ENCODE peak calls at places on chromosomes 1 and 21, in seven cellular contexts. One of them, this sample, is unnamed. For H3K27me3 and H3K4me1, the result is how much of the 10 kb centered on the place peaks cover.

GRCh38 chr1:152448496-152448895 is 34.4 kb upstream of the CRNN start:
- DNase-seq in heart left ventricle: no peak
- DNase-seq in adrenal gland: no peak
- DNase-seq in uterus: no peak
- DNase-seq in tibial nerve: no peak
- DNase-seq in GM12878: no peak
- DNase-seq in body of pancreas: no peak
- DNase-seq in this sample: no peak

GRCh38 chr1:153565529-153566374 is at the start of gene S100A2:
- DNase-seq in heart left ventricle: no peak
- DNase-seq in adrenal gland: peak
- DNase-seq in uterus: peak
- DNase-seq in tibial nerve: no peak
- DNase-seq in GM12878: peak
- DNase-seq in body of pancreas: peak
- DNase-seq in this sample: peak

GRCh38 chr1:70038025-70038424 is 167.4 kb downstream of the LRRC40 start:
- DNase-seq in heart left ventricle: no peak
- DNase-seq in adrenal gland: no peak
- DNase-seq in uterus: no peak
- DNase-seq in tibial nerve: no peak
- DNase-seq in GM12878: no peak
- DNase-seq in body of pancreas: no peak
- DNase-seq in this sample: no peak

GRCh38 chr1:106921186-106921585 is 135.3 kb upstream of the PRMT6 start:
- DNase-seq in heart left ventricle: no peak
- DNase-seq in adrenal gland: no peak
- DNase-seq in uterus: no peak
- DNase-seq in tibial nerve: no peak
- DNase-seq in GM12878: no peak
- DNase-seq in body of pancreas: no peak
- DNase-seq in this sample: no peak

GRCh38 chr1:19391596-19391981 is 79.5 kb downstream of the SLC66A1 start:
- DNase-seq in heart left ventricle: no peak
- DNase-seq in adrenal gland: no peak
- DNase-seq in uterus: no peak
- DNase-seq in tibial nerve: no peak
- DNase-seq in GM12878: no peak
- DNase-seq in body of pancreas: no peak
- DNase-seq in this sample: no peak

GRCh38 chr1:222552882-222553281 is 5.0 kb upstream of the HHIPL2 start:
- DNase-seq in heart left ventricle: no peak
- DNase-seq in adrenal gland: no peak
- DNase-seq in uterus: no peak
- DNase-seq in tibial nerve: no peak
- DNase-seq in GM12878: no peak
- DNase-seq in body of pancreas: no peak
- DNase-seq in this sample: no peak

GRCh38 chr1:81760487-81761097 is 40.1 kb upstream of the ADGRL2 start:
- DNase-seq in heart left ventricle: no peak
- DNase-seq in adrenal gland: no peak
- DNase-seq in uterus: no peak
- DNase-seq in tibial nerve: no peak
- DNase-seq in GM12878: no peak
- DNase-seq in body of pancreas: no peak
- DNase-seq in this sample: no peak

GRCh38 chr21:29078884-29079765 is 5.7 kb upstream of the CCT8 start:
- DNase-seq in heart left ventricle: no peak
- DNase-seq in adrenal gland: peak
- DNase-seq in uterus: no peak
- DNase-seq in tibial nerve: peak
- DNase-seq in GM12878: peak
- DNase-seq in body of pancreas: peak
- DNase-seq in this sample: no peak

GRCh38 chr1:9904571-9904970 is 5.5 kb downstream of the CTNNBIP1 start:
- DNase-seq in heart left ventricle: no peak
- DNase-seq in adrenal gland: no peak
- DNase-seq in uterus: no peak
- DNase-seq in tibial nerve: no peak
- DNase-seq in GM12878: no peak
- DNase-seq in body of pancreas: no peak
- DNase-seq in this sample: no peak

GRCh38 chr1:247933989-247934388 is 9.3 kb downstream of the OR2AJ1 start:
- DNase-seq in heart left ventricle: no peak
- DNase-seq in adrenal gland: no peak
- DNase-seq in uterus: no peak
- DNase-seq in tibial nerve: no peak
- DNase-seq in GM12878: no peak
- DNase-seq in body of pancreas: no peak
- DNase-seq in this sample: no peak

GRCh38 chr1:22670352-22670964 is 17.4 kb downstream of the C1QB start:
- DNase-seq in heart left ventricle: no peak
- DNase-seq in adrenal gland: no peak
- DNase-seq in uterus: no peak
- DNase-seq in tibial nerve: no peak
- DNase-seq in GM12878: no peak
- DNase-seq in body of pancreas: no peak
- DNase-seq in this sample: no peak

GRCh38 chr1:228544921-228545591 is 57.9 kb downstream of the RNF187 start:
- DNase-seq in heart left ventricle: no peak
- DNase-seq in adrenal gland: no peak
- DNase-seq in uterus: no peak
- DNase-seq in tibial nerve: no peak
- DNase-seq in GM12878: no peak
- DNase-seq in body of pancreas: no peak
- DNase-seq in this sample: no peak

GRCh38 chr1:68107771-68108170 is 57.3 kb upstream of the DIRAS3 start:
- DNase-seq in heart left ventricle: no peak
- DNase-seq in adrenal gland: no peak
- DNase-seq in uterus: no peak
- DNase-seq in tibial nerve: no peak
- DNase-seq in GM12878: no peak
- DNase-seq in body of pancreas: no peak
- DNase-seq in this sample: no peak

GRCh38 chr1:24540906-24541710 is 14.8 kb upstream of the NCMAP start:
- DNase-seq in heart left ventricle: no peak
- DNase-seq in adrenal gland: no peak
- DNase-seq in uterus: no peak
- DNase-seq in tibial nerve: no peak
- DNase-seq in GM12878: no peak
- DNase-seq in body of pancreas: peak
- DNase-seq in this sample: peak

GRCh38 chr1:206421616-206422355 is 48.5 kb upstream of the IKBKE start:
- DNase-seq in heart left ventricle: no peak
- DNase-seq in adrenal gland: no peak
- DNase-seq in uterus: no peak
- DNase-seq in tibial nerve: no peak
- DNase-seq in GM12878: no peak
- DNase-seq in body of pancreas: no peak
- DNase-seq in this sample: no peak

DNA sequence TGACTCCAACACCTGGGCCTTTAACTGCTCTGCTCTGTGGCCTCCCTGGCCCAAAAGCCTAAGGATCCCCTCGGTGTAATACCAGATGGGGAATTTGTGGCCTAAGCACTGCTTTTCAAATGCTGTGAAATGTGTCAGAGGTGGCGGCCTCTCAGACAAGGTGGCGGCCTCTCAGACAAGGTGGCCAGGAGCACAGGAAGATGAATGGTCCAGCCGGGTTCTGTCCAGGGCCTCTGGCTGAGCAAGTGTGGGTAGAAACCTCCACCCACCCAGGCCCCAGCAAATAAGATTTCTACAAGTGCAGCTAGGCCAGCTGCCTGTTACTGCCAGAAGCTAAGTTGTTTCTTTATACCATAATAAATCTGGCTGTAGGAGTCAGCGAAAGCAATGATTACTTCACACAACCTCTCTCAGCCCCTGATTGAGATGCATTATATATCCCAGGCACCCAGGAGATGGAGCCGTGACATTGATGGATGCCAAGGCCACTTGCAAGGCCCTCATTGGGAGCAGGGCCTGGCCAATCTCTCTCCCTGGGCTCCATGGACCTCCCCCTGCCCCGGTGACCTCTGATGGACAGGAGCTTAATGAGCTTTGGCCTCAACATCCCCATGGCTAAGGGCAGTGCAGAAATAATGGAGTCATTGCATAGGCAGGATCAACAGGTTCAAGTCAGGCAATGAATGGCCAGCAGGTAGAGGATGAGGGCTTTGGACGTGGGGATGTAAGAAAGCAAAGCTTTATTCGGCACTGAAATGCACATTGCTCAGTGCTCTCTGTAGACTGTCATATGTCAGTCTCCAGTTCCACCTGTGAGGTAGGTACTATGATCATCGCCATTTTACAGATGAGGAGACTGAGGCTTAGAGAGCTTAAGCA is 92.8 kb downstream of the PTPRU start:
- DNase-seq in heart left ventricle: no peak
- DNase-seq in adrenal gland: no peak
- DNase-seq in uterus: no peak
- DNase-seq in tibial nerve: no peak
- DNase-seq in GM12878: no peak
- DNase-seq in body of pancreas: no peak
- DNase-seq in this sample: no peak
- H3K27me3 ChIP-seq in heart left ventricle: under half
- H3K27me3 ChIP-seq in adrenal gland: under half
- H3K27me3 ChIP-seq in uterus: under half
- H3K27me3 ChIP-seq in tibial nerve: under half
- H3K27me3 ChIP-seq in GM12878: under half
- H3K27me3 ChIP-seq in body of pancreas: under half
- H3K27me3 ChIP-seq in this sample: under half

GRCh38 chr1:40379785-40380452 is 6.4 kb downstream of the SMAP2 start:
- DNase-seq in heart left ventricle: no peak
- DNase-seq in adrenal gland: no peak
- DNase-seq in uterus: no peak
- DNase-seq in tibial nerve: no peak
- DNase-seq in GM12878: no peak
- DNase-seq in body of pancreas: no peak
- DNase-seq in this sample: no peak
- H3K4me1 ChIP-seq in heart left ventricle: under half
- H3K4me1 ChIP-seq in adrenal gland: under half
- H3K4me1 ChIP-seq in uterus: under half
- H3K4me1 ChIP-seq in tibial nerve: under half
- H3K4me1 ChIP-seq in GM12878: half or more
- H3K4me1 ChIP-seq in body of pancreas: half or more
- H3K4me1 ChIP-seq in this sample: under half

GRCh38 chr1:243286409-243287127 is 30.7 kb downstream of the SDCCAG8 start:
- DNase-seq in heart left ventricle: no peak
- DNase-seq in adrenal gland: no peak
- DNase-seq in uterus: no peak
- DNase-seq in tibial nerve: no peak
- DNase-seq in GM12878: no peak
- DNase-seq in body of pancreas: no peak
- DNase-seq in this sample: no peak
- TF ChIP-seq POLR2A in heart left ventricle: no peak
- TF ChIP-seq POLR2A in adrenal gland: no peak
- TF ChIP-seq POLR2A in uterus: no peak
- TF ChIP-seq POLR2A in tibial nerve: no peak
- TF ChIP-seq POLR2A in GM12878: no peak
- TF ChIP-seq POLR2A in body of pancreas: no peak
- TF ChIP-seq POLR2A in this sample: no peak

DNA sequence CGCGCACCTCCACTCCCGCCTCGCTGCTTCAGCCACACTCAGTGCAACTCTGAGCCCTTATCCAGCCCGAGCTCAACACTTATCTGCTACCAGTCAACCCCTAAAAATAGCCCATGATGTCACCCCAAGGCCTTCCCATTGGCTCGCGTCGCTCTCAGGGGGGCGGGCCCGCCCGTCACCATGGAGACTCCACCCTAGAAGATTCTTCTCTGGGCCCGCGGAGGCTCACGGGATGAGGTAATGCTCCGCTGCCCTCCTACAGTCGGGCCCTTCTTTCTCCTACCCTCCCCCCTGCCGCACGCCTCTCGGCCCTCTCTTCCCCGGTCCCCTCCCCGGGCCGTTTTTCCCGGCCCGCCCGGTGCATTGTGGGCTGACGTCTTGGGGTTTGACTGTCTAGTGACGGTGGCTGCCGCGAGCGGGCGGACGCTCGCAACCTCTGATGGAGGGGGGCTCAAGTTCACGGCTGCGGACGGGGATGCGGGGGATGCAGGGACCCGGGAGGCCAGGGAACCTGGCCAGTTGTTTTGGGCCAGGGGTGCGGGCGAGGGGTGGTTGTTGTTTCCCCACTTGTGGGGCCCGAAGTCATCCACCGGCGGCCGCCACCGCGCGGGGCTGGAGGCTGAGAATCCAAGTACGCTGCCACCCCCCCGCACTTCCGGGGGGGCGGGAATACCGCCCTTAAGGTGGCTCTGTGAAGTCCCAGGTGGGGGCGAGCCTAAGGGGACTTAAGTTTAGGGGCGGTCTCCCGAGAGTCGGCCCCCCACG is at the start of gene JUN:
- DNase-seq in heart left ventricle: peak
- DNase-seq in adrenal gland: peak
- DNase-seq in uterus: peak
- DNase-seq in tibial nerve: peak
- DNase-seq in GM12878: peak
- DNase-seq in body of pancreas: peak
- DNase-seq in this sample: peak
- H3K27me3 ChIP-seq in heart left ventricle: under half
- H3K27me3 ChIP-seq in adrenal gland: under half
- H3K27me3 ChIP-seq in uterus: under half
- H3K27me3 ChIP-seq in tibial nerve: under half
- H3K27me3 ChIP-seq in GM12878: under half
- H3K27me3 ChIP-seq in body of pancreas: under half
- H3K27me3 ChIP-seq in this sample: under half